ENCODE peak calls at places on chromosomes 7 and 10, in six cellular contexts. S is endodermal cell, W is EL, L is HCEC 1CT, K is Karpas-422, T is NCI-H1105. E is an unnamed sample.

GRCh38 chr7:52862321-52862720 is 173.1 kb upstream of the POM121L12 start:
- DNase-seq in S (no peak), W (no peak), L (no peak), K (no peak), T (no peak), E (no peak)

GRCh38 chr10:101485681-101486554 is 102.1 kb downstream of the POLL start:
- DNase-seq in S (peak), W (no peak), L (no peak), K (no peak), T (peak), E (no peak)

GRCh38 chr10:43376828-43377227 is 5.4 kb downstream of the FXYD4 start:
- DNase-seq in S (peak), W (no peak), L (no peak), K (no peak), T (no peak), E (no peak)

GRCh38 chr7:20737840-20738448 is 48.7 kb downstream of the SP8 start:
- DNase-seq in S (no peak), W (no peak), L (no peak), K (no peak), T (no peak), E (no peak)

GRCh38 chr7:100483101-100483727 is 513 bp upstream of the NYAP1 start:
- DNase-seq in S (peak), W (peak), L (peak), K (peak), T (peak), E (peak)

GRCh38 chr10:114767101-114767588 is 54.4 kb upstream of the FHIP2A start:
- DNase-seq in S (no peak), W (peak), L (peak), K (no peak), T (peak), E (no peak)

GRCh38 chr7:37510043-37510634 is 61.5 kb upstream of the ELMO1 start:
- DNase-seq in S (peak), W (no peak), L (no peak), K (peak), T (no peak), E (peak)

GRCh38 chr10:71933651-71934050 is 30.5 kb upstream of the CHST3 start:
- DNase-seq in S (no peak), W (no peak), L (no peak), K (no peak), T (no peak), E (no peak)

GRCh38 chr7:12401538-12402364 is 1.9 kb downstream of the VWDE start:
- DNase-seq in S (no peak), W (no peak), L (no peak), K (no peak), T (peak), E (no peak)

GRCh38 chr7:50504646-50505546 is 54.7 kb upstream of the FIGNL1 start:
- DNase-seq in S (no peak), W (no peak), L (no peak), K (no peak), T (no peak), E (no peak)

GRCh38 chr10:30352377-30352776 is 3.3 kb upstream of the MTPAP start:
- DNase-seq in S (no peak), W (no peak), L (no peak), K (no peak), T (no peak), E (no peak)

GRCh38 chr10:65234261-65234660 is 1691.6 kb upstream of the LRRTM3 start:
- DNase-seq in S (no peak), W (no peak), L (no peak), K (no peak), T (no peak), E (no peak)

GRCh38 chr7:129951076-129952011 is 1.4 kb downstream of the UBE2H start:
- DNase-seq in S (peak), W (peak), L (no peak), K (no peak), T (peak), E (peak)

GRCh38 chr7:47771990-47772360 is 176.3 kb downstream of the PKD1L1 start:
- DNase-seq in S (no peak), W (peak), L (no peak), K (no peak), T (no peak), E (no peak)

GRCh38 chr10:119542357-119542989 is at the start of gene RGS10:
- DNase-seq in S (peak), W (peak), L (peak), K (peak), T (no peak), E (peak)

GRCh38 chr7:132554446-132554845 is 21.8 kb downstream of the PLXNA4 start:
- DNase-seq in S (no peak), W (no peak), L (no peak), K (no peak), T (no peak), E (no peak)

GRCh38 chr10:6054884-6055283 is 7.3 kb downstream of the IL2RA start:
- DNase-seq in S (peak), W (no peak), L (no peak), K (no peak), T (no peak), E (no peak)

GRCh38 chr7:101330011-101330484 is 8.4 kb upstream of the IFT22 start:
- DNase-seq in S (no peak), W (no peak), L (no peak), K (no peak), T (no peak), E (no peak)

GRCh38 chr7:26863504-26864308 is 684 bp downstream of the SKAP2 start:
- DNase-seq in S (no peak), W (peak), L (peak), K (peak), T (peak), E (no peak)

GRCh38 chr10:110833234-110833940 is 38.3 kb upstream of the PDCD4 start:
- DNase-seq in S (peak), W (no peak), L (no peak), K (no peak), T (no peak), E (no peak)

GRCh38 chr7:13042605-13043236 is 355.3 kb downstream of the ARL4A start:
- DNase-seq in S (no peak), W (peak), L (peak), K (no peak), T (no peak), E (no peak)

GRCh38 chr10:78865518-78865835 is 203.3 kb upstream of the ZMIZ1 start:
- DNase-seq in S (no peak), W (no peak), L (no peak), K (no peak), T (no peak), E (no peak)

GRCh38 chr7:45143616-45144015 is 14.0 kb upstream of the RAMP3 start:
- DNase-seq in S (no peak), W (peak), L (peak), K (no peak), T (no peak), E (no peak)

GRCh38 chr7:144784943-144785342 is 50.9 kb downstream of the TPK1 start:
- DNase-seq in S (no peak), W (no peak), L (no peak), K (no peak), T (no peak), E (no peak)

GRCh38 chr10:99345350-99345749 is 16.2 kb downstream of the CNNM1 start:
- DNase-seq in S (no peak), W (peak), L (peak), K (no peak), T (no peak), E (no peak)

GRCh38 chr7:44713680-44714335 is 34.8 kb upstream of the ZMIZ2 start:
- DNase-seq in S (no peak), W (peak), L (no peak), K (peak), T (no peak), E (no peak)

GRCh38 chr7:157389951-157390730 is 53.3 kb downstream of the DNAJB6 start:
- DNase-seq in S (no peak), W (no peak), L (no peak), K (no peak), T (no peak), E (peak)

GRCh38 chr10:132860527-132860926 is 74.6 kb upstream of the NKX6-2 start:
- DNase-seq in S (peak), W (no peak), L (no peak), K (no peak), T (no peak), E (no peak)

GRCh38 chr10:112370424-112370819 is 3.5 kb upstream of the ACSL5 start:
- DNase-seq in S (peak), W (no peak), L (no peak), K (no peak), T (no peak), E (no peak)

GRCh38 chr7:157355784-157356511 is 19.1 kb downstream of the DNAJB6 start:
- DNase-seq in S (no peak), W (no peak), L (no peak), K (no peak), T (no peak), E (no peak)

GRCh38 chr10:114566064-114566463 is 92.0 kb downstream of the ABLIM1 start:
- DNase-seq in S (no peak), W (no peak), L (no peak), K (no peak), T (no peak), E (no peak)

GRCh38 chr10:21203473-21204107 is 306.5 kb upstream of the NEBL start:
- DNase-seq in S (no peak), W (no peak), L (no peak), K (no peak), T (no peak), E (no peak)

GRCh38 chr7:118214051-118214832 is 10.3 kb upstream of the ANKRD7 start:
- DNase-seq in S (no peak), W (peak), L (peak), K (peak), T (peak), E (peak)